ENCODE peak calls at places on chromosomes 12 and 14, in five cellular contexts. One of them, this sample, is unnamed.

GRCh38 chr14:101116065-101116464 is 212.5 kb upstream of the RTL1 start:
- DNase-seq in posterior cingulate gyrus: no peak
- DNase-seq in astrocyte: no peak
- DNase-seq in HepG2: no peak
- DNase-seq in stimulated activated CD4-positive, alpha-beta T cell treated with anti-CD3 and anti-CD28 coated beads, Interleukin-1b, Interleukin-23, amount 100 ng/mL, for 1 hour: no peak
- DNase-seq in this sample: no peak

GRCh38 chr14:40393143-40393542 is 960.9 kb upstream of the FBXO33 start:
- DNase-seq in HepG2: no peak
- DNase-seq in posterior cingulate gyrus: no peak
- DNase-seq in stimulated activated CD4-positive, alpha-beta T cell treated with anti-CD3 and anti-CD28 coated beads, Interleukin-1b, Interleukin-23, amount 100 ng/mL, for 1 hour: no peak
- DNase-seq in astrocyte: no peak
- DNase-seq in this sample: no peak

GRCh38 chr14:63308723-63309317 is 9.9 kb downstream of the GPHB5 start:
- DNase-seq in stimulated activated CD4-positive, alpha-beta T cell treated with anti-CD3 and anti-CD28 coated beads, Interleukin-1b, Interleukin-23, amount 100 ng/mL, for 1 hour: no peak
- DNase-seq in HepG2: peak; percentile 40
- DNase-seq in posterior cingulate gyrus: no peak
- DNase-seq in astrocyte: no peak
- DNase-seq in this sample: no peak

GRCh38 chr14:89911018-89911919 is 43.3 kb downstream of the EFCAB11 start:
- DNase-seq in HepG2: peak; percentile 91
- DNase-seq in posterior cingulate gyrus: peak; percentile 55
- DNase-seq in stimulated activated CD4-positive, alpha-beta T cell treated with anti-CD3 and anti-CD28 coated beads, Interleukin-1b, Interleukin-23, amount 100 ng/mL, for 1 hour: no peak
- DNase-seq in astrocyte: peak; percentile 71
- DNase-seq in this sample: peak; percentile 71

GRCh38 chr14:68376067-68376810 is 416.6 kb downstream of the ZFP36L1 start:
- DNase-seq in HepG2: no peak
- DNase-seq in posterior cingulate gyrus: no peak
- DNase-seq in stimulated activated CD4-positive, alpha-beta T cell treated with anti-CD3 and anti-CD28 coated beads, Interleukin-1b, Interleukin-23, amount 100 ng/mL, for 1 hour: no peak
- DNase-seq in astrocyte: peak; percentile 68
- DNase-seq in this sample: no peak

GRCh38 chr12:27285395-27285794 is 41.3 kb downstream of the STK38L start:
- DNase-seq in stimulated activated CD4-positive, alpha-beta T cell treated with anti-CD3 and anti-CD28 coated beads, Interleukin-1b, Interleukin-23, amount 100 ng/mL, for 1 hour: no peak
- DNase-seq in astrocyte: peak; percentile 29
- DNase-seq in posterior cingulate gyrus: no peak
- DNase-seq in HepG2: no peak
- DNase-seq in this sample: no peak

GRCh38 chr12:65720136-65720535 is 104.1 kb upstream of the HMGA2 start:
- DNase-seq in posterior cingulate gyrus: no peak
- DNase-seq in astrocyte: peak; percentile 93
- DNase-seq in HepG2: no peak
- DNase-seq in stimulated activated CD4-positive, alpha-beta T cell treated with anti-CD3 and anti-CD28 coated beads, Interleukin-1b, Interleukin-23, amount 100 ng/mL, for 1 hour: no peak
- DNase-seq in this sample: no peak

GRCh38 chr12:109387425-109388166 is 39.9 kb downstream of the MYO1H start:
- DNase-seq in astrocyte: no peak
- DNase-seq in stimulated activated CD4-positive, alpha-beta T cell treated with anti-CD3 and anti-CD28 coated beads, Interleukin-1b, Interleukin-23, amount 100 ng/mL, for 1 hour: no peak
- DNase-seq in posterior cingulate gyrus: no peak
- DNase-seq in HepG2: peak; percentile 73
- DNase-seq in this sample: no peak

GRCh38 chr12:39587247-39587646 is 32.4 kb downstream of the ABCD2 start:
- DNase-seq in stimulated activated CD4-positive, alpha-beta T cell treated with anti-CD3 and anti-CD28 coated beads, Interleukin-1b, Interleukin-23, amount 100 ng/mL, for 1 hour: no peak
- DNase-seq in astrocyte: no peak
- DNase-seq in HepG2: no peak
- DNase-seq in posterior cingulate gyrus: no peak
- DNase-seq in this sample: no peak

GRCh38 chr14:69318241-69318640 is 58.3 kb downstream of the GALNT16 start:
- DNase-seq in stimulated activated CD4-positive, alpha-beta T cell treated with anti-CD3 and anti-CD28 coated beads, Interleukin-1b, Interleukin-23, amount 100 ng/mL, for 1 hour: no peak
- DNase-seq in posterior cingulate gyrus: no peak
- DNase-seq in HepG2: no peak
- DNase-seq in astrocyte: no peak
- DNase-seq in this sample: no peak

GRCh38 chr12:112463478-112463877 is 44.7 kb downstream of the PTPN11 start:
- DNase-seq in posterior cingulate gyrus: no peak
- DNase-seq in HepG2: no peak
- DNase-seq in stimulated activated CD4-positive, alpha-beta T cell treated with anti-CD3 and anti-CD28 coated beads, Interleukin-1b, Interleukin-23, amount 100 ng/mL, for 1 hour: no peak
- DNase-seq in astrocyte: no peak
- DNase-seq in this sample: no peak

GRCh38 chr14:60984225-60984624 is 3.2 kb downstream of the SLC38A6 start:
- DNase-seq in stimulated activated CD4-positive, alpha-beta T cell treated with anti-CD3 and anti-CD28 coated beads, Interleukin-1b, Interleukin-23, amount 100 ng/mL, for 1 hour: no peak
- DNase-seq in astrocyte: no peak
- DNase-seq in posterior cingulate gyrus: no peak
- DNase-seq in HepG2: no peak
- DNase-seq in this sample: no peak

GRCh38 chr12:19739195-19739776 is 300.0 kb downstream of the AEBP2 start:
- DNase-seq in stimulated activated CD4-positive, alpha-beta T cell treated with anti-CD3 and anti-CD28 coated beads, Interleukin-1b, Interleukin-23, amount 100 ng/mL, for 1 hour: no peak
- DNase-seq in astrocyte: peak; percentile 52
- DNase-seq in HepG2: peak; percentile 41
- DNase-seq in posterior cingulate gyrus: no peak
- DNase-seq in this sample: no peak

GRCh38 chr12:108190529-108190928 is 61.4 kb downstream of the WSCD2 start:
- DNase-seq in HepG2: no peak
- DNase-seq in stimulated activated CD4-positive, alpha-beta T cell treated with anti-CD3 and anti-CD28 coated beads, Interleukin-1b, Interleukin-23, amount 100 ng/mL, for 1 hour: no peak
- DNase-seq in posterior cingulate gyrus: peak; percentile 10
- DNase-seq in astrocyte: no peak
- DNase-seq in this sample: no peak

GRCh38 chr12:32139064-32139421 is 32.4 kb downstream of the BICD1 start:
- DNase-seq in astrocyte: peak; percentile 59
- DNase-seq in posterior cingulate gyrus: no peak
- DNase-seq in HepG2: no peak
- DNase-seq in stimulated activated CD4-positive, alpha-beta T cell treated with anti-CD3 and anti-CD28 coated beads, Interleukin-1b, Interleukin-23, amount 100 ng/mL, for 1 hour: no peak
- DNase-seq in this sample: no peak

GRCh38 chr12:88782357-88782756 is 202.1 kb upstream of the KITLG start:
- DNase-seq in posterior cingulate gyrus: no peak
- DNase-seq in astrocyte: no peak
- DNase-seq in HepG2: no peak
- DNase-seq in stimulated activated CD4-positive, alpha-beta T cell treated with anti-CD3 and anti-CD28 coated beads, Interleukin-1b, Interleukin-23, amount 100 ng/mL, for 1 hour: no peak
- DNase-seq in this sample: no peak

GRCh38 chr14:90612801-90613200 is 203.4 kb downstream of the TTC7B start:
- DNase-seq in posterior cingulate gyrus: no peak
- DNase-seq in HepG2: no peak
- DNase-seq in astrocyte: no peak
- DNase-seq in stimulated activated CD4-positive, alpha-beta T cell treated with anti-CD3 and anti-CD28 coated beads, Interleukin-1b, Interleukin-23, amount 100 ng/mL, for 1 hour: no peak
- DNase-seq in this sample: no peak

GRCh38 chr12:62736596-62736995 is 198.4 kb downstream of the PPM1H start:
- DNase-seq in posterior cingulate gyrus: no peak
- DNase-seq in astrocyte: no peak
- DNase-seq in HepG2: no peak
- DNase-seq in stimulated activated CD4-positive, alpha-beta T cell treated with anti-CD3 and anti-CD28 coated beads, Interleukin-1b, Interleukin-23, amount 100 ng/mL, for 1 hour: no peak
- DNase-seq in this sample: no peak

GRCh38 chr14:104746071-104746545 is 6.8 kb upstream of the SIVA1 start:
- DNase-seq in HepG2: no peak
- DNase-seq in stimulated activated CD4-positive, alpha-beta T cell treated with anti-CD3 and anti-CD28 coated beads, Interleukin-1b, Interleukin-23, amount 100 ng/mL, for 1 hour: no peak
- DNase-seq in posterior cingulate gyrus: no peak
- DNase-seq in astrocyte: no peak
- DNase-seq in this sample: no peak

GRCh38 chr14:74979442-74980397 is 23.0 kb upstream of the EIF2B2 start:
- DNase-seq in posterior cingulate gyrus: no peak
- DNase-seq in HepG2: no peak
- DNase-seq in astrocyte: peak; percentile 11
- DNase-seq in stimulated activated CD4-positive, alpha-beta T cell treated with anti-CD3 and anti-CD28 coated beads, Interleukin-1b, Interleukin-23, amount 100 ng/mL, for 1 hour: no peak
- DNase-seq in this sample: peak; percentile 78

GRCh38 chr14:68824517-68825347 is 31.9 kb upstream of the ZFP36L1 start:
- DNase-seq in posterior cingulate gyrus: peak; percentile 62
- DNase-seq in astrocyte: no peak
- DNase-seq in stimulated activated CD4-positive, alpha-beta T cell treated with anti-CD3 and anti-CD28 coated beads, Interleukin-1b, Interleukin-23, amount 100 ng/mL, for 1 hour: no peak
- DNase-seq in HepG2: peak; percentile 80
- DNase-seq in this sample: no peak

GRCh38 chr14:24297190-24297964 is 2.2 kb downstream of the DHRS1 start:
- DNase-seq in posterior cingulate gyrus: no peak
- DNase-seq in stimulated activated CD4-positive, alpha-beta T cell treated with anti-CD3 and anti-CD28 coated beads, Interleukin-1b, Interleukin-23, amount 100 ng/mL, for 1 hour: no peak
- DNase-seq in HepG2: peak; percentile 87
- DNase-seq in astrocyte: no peak
- DNase-seq in this sample: no peak

GRCh38 chr14:93160353-93160801 is 24.3 kb downstream of the MOAP1 start:
- DNase-seq in HepG2: no peak
- DNase-seq in stimulated activated CD4-positive, alpha-beta T cell treated with anti-CD3 and anti-CD28 coated beads, Interleukin-1b, Interleukin-23, amount 100 ng/mL, for 1 hour: no peak
- DNase-seq in astrocyte: no peak
- DNase-seq in posterior cingulate gyrus: no peak
- DNase-seq in this sample: no peak

GRCh38 chr12:69497308-69498026 is 27.3 kb downstream of the FRS2 start:
- DNase-seq in HepG2: no peak
- DNase-seq in posterior cingulate gyrus: no peak
- DNase-seq in stimulated activated CD4-positive, alpha-beta T cell treated with anti-CD3 and anti-CD28 coated beads, Interleukin-1b, Interleukin-23, amount 100 ng/mL, for 1 hour: no peak
- DNase-seq in astrocyte: no peak
- DNase-seq in this sample: no peak

GRCh38 chr12:48004039-48004940 is at the start of gene COL2A1:
- DNase-seq in HepG2: no peak
- DNase-seq in astrocyte: no peak
- DNase-seq in stimulated activated CD4-positive, alpha-beta T cell treated with anti-CD3 and anti-CD28 coated beads, Interleukin-1b, Interleukin-23, amount 100 ng/mL, for 1 hour: no peak
- DNase-seq in posterior cingulate gyrus: no peak
- DNase-seq in this sample: no peak

GRCh38 chr12:77133566-77133965 is 68.2 kb upstream of the E2F7 start:
- DNase-seq in posterior cingulate gyrus: no peak
- DNase-seq in astrocyte: peak; percentile 51
- DNase-seq in HepG2: peak; percentile 4
- DNase-seq in stimulated activated CD4-positive, alpha-beta T cell treated with anti-CD3 and anti-CD28 coated beads, Interleukin-1b, Interleukin-23, amount 100 ng/mL, for 1 hour: no peak
- DNase-seq in this sample: no peak

GRCh38 chr12:116532986-116533342 is 26.2 kb upstream of the MAP1LC3B2 start:
- DNase-seq in stimulated activated CD4-positive, alpha-beta T cell treated with anti-CD3 and anti-CD28 coated beads, Interleukin-1b, Interleukin-23, amount 100 ng/mL, for 1 hour: no peak
- DNase-seq in HepG2: no peak
- DNase-seq in astrocyte: no peak
- DNase-seq in posterior cingulate gyrus: no peak
- DNase-seq in this sample: no peak

GRCh38 chr14:59511916-59512530 is 27.7 kb downstream of the JKAMP start:
- DNase-seq in HepG2: no peak
- DNase-seq in posterior cingulate gyrus: no peak
- DNase-seq in astrocyte: no peak
- DNase-seq in stimulated activated CD4-positive, alpha-beta T cell treated with anti-CD3 and anti-CD28 coated beads, Interleukin-1b, Interleukin-23, amount 100 ng/mL, for 1 hour: no peak
- DNase-seq in this sample: no peak

GRCh38 chr12:108381793-108382436 is 42.8 kb upstream of the CMKLR1 start:
- DNase-seq in stimulated activated CD4-positive, alpha-beta T cell treated with anti-CD3 and anti-CD28 coated beads, Interleukin-1b, Interleukin-23, amount 100 ng/mL, for 1 hour: no peak
- DNase-seq in astrocyte: no peak
- DNase-seq in posterior cingulate gyrus: no peak
- DNase-seq in HepG2: no peak
- DNase-seq in this sample: no peak

GRCh38 chr14:63192085-63192484 is 12.2 kb upstream of the RHOJ start:
- DNase-seq in astrocyte: no peak
- DNase-seq in posterior cingulate gyrus: no peak
- DNase-seq in HepG2: no peak
- DNase-seq in stimulated activated CD4-positive, alpha-beta T cell treated with anti-CD3 and anti-CD28 coated beads, Interleukin-1b, Interleukin-23, amount 100 ng/mL, for 1 hour: no peak
- DNase-seq in this sample: no peak

GRCh38 chr12:3988519-3989217 is 115.5 kb upstream of the PARP11 start:
- DNase-seq in HepG2: no peak
- DNase-seq in stimulated activated CD4-positive, alpha-beta T cell treated with anti-CD3 and anti-CD28 coated beads, Interleukin-1b, Interleukin-23, amount 100 ng/mL, for 1 hour: no peak
- DNase-seq in astrocyte: no peak
- DNase-seq in posterior cingulate gyrus: no peak
- DNase-seq in this sample: no peak

This sample was measured in ascending aorta.